ENCODE peak calls at places on chromosomes 2 and 18, in four cellular contexts. One of them, this sample, is unnamed.

GRCh38 chr2:96404446-96405373 is 69.1 kb downstream of the NCAPH start:
- DNase-seq in frontal cortex: no peak
- DNase-seq in heart left ventricle: no peak
- DNase-seq in left colon: peak; percentile 57
- DNase-seq in this sample: peak; percentile 59

GRCh38 chr18:35040988-35041751 is at the start of gene MAPRE2:
- DNase-seq in left colon: peak; percentile 98
- DNase-seq in heart left ventricle: peak; percentile 99
- DNase-seq in frontal cortex: peak; percentile 86
- DNase-seq in this sample: peak; percentile 99

GRCh38 chr2:186641807-186642321 is 52.0 kb upstream of the FAM171B start:
- DNase-seq in heart left ventricle: no peak
- DNase-seq in left colon: no peak
- DNase-seq in frontal cortex: no peak
- DNase-seq in this sample: no peak

GRCh38 chr18:45168883-45169585 is 446.2 kb upstream of the SLC14A2 start:
- DNase-seq in heart left ventricle: no peak
- DNase-seq in left colon: no peak
- DNase-seq in frontal cortex: no peak
- DNase-seq in this sample: no peak

GRCh38 chr2:226063704-226064390 is 664.3 kb downstream of the NYAP2 start:
- DNase-seq in heart left ventricle: no peak
- DNase-seq in left colon: no peak
- DNase-seq in frontal cortex: no peak
- DNase-seq in this sample: no peak

GRCh38 chr2:7292154-7292553 is 374.9 kb downstream of the RNF144A start:
- DNase-seq in left colon: no peak
- DNase-seq in heart left ventricle: no peak
- DNase-seq in frontal cortex: no peak
- DNase-seq in this sample: no peak

GRCh38 chr2:239894276-239894675 is 130.9 kb downstream of the NDUFA10 start:
- DNase-seq in left colon: no peak
- DNase-seq in heart left ventricle: no peak
- DNase-seq in frontal cortex: no peak
- DNase-seq in this sample: no peak

GRCh38 chr2:168166902-168167510 is 80.4 kb downstream of the STK39 start:
- DNase-seq in heart left ventricle: no peak
- DNase-seq in frontal cortex: no peak
- DNase-seq in left colon: no peak
- DNase-seq in this sample: no peak

GRCh38 chr2:96531366-96531765 is 5.2 kb upstream of the ARID5A start:
- DNase-seq in left colon: no peak
- DNase-seq in heart left ventricle: no peak
- DNase-seq in frontal cortex: no peak
- DNase-seq in this sample: no peak

GRCh38 chr18:23883277-23883790 is 131.2 kb upstream of the TTC39C start:
- DNase-seq in frontal cortex: no peak
- DNase-seq in heart left ventricle: no peak
- DNase-seq in left colon: no peak
- DNase-seq in this sample: no peak

GRCh38 chr2:145484443-145485086 is 964.6 kb upstream of the ZEB2 start:
- DNase-seq in left colon: no peak
- DNase-seq in heart left ventricle: no peak
- DNase-seq in frontal cortex: no peak
- DNase-seq in this sample: no peak

GRCh38 chr2:155708052-155708451 is 624.5 kb downstream of the NR4A2 start:
- DNase-seq in heart left ventricle: no peak
- DNase-seq in frontal cortex: no peak
- DNase-seq in left colon: no peak
- DNase-seq in this sample: no peak

GRCh38 chr18:58362829-58363231 is 266.1 kb downstream of the ALPK2 start:
- DNase-seq in frontal cortex: no peak
- DNase-seq in heart left ventricle: no peak
- DNase-seq in left colon: no peak
- DNase-seq in this sample: no peak

GRCh38 chr18:21453512-21453862 is 147.0 kb downstream of the ESCO1 start:
- DNase-seq in left colon: no peak
- DNase-seq in frontal cortex: no peak
- DNase-seq in heart left ventricle: no peak
- DNase-seq in this sample: no peak

GRCh38 chr2:109238580-109238979 is 109.6 kb downstream of the SH3RF3 start:
- DNase-seq in left colon: peak; percentile 67
- DNase-seq in heart left ventricle: peak; percentile 82
- DNase-seq in frontal cortex: no peak
- DNase-seq in this sample: peak; percentile 23

GRCh38 chr2:206112108-206112507 is 26.1 kb upstream of the INO80D start:
- DNase-seq in left colon: no peak
- DNase-seq in heart left ventricle: no peak
- DNase-seq in frontal cortex: no peak
- DNase-seq in this sample: no peak

GRCh38 chr18:51235011-51235789 is 37.7 kb upstream of the MEX3C start:
- DNase-seq in left colon: no peak
- DNase-seq in frontal cortex: no peak
- DNase-seq in heart left ventricle: no peak
- DNase-seq in this sample: no peak

GRCh38 chr2:217098435-217098834 is 238.6 kb upstream of the TNP1 start:
- DNase-seq in frontal cortex: no peak
- DNase-seq in heart left ventricle: no peak
- DNase-seq in left colon: no peak
- DNase-seq in this sample: no peak

GRCh38 chr18:72651033-72651432 is 106.9 kb upstream of the CBLN2 start:
- DNase-seq in left colon: no peak
- DNase-seq in heart left ventricle: no peak
- DNase-seq in frontal cortex: no peak
- DNase-seq in this sample: no peak

GRCh38 chr18:62982600-62983251 is 267.4 kb downstream of the PHLPP1 start:
- DNase-seq in left colon: no peak
- DNase-seq in frontal cortex: peak; percentile 65
- DNase-seq in heart left ventricle: no peak
- DNase-seq in this sample: no peak

GRCh38 chr2:946073-947005 is 4.3 kb upstream of the SNTG2 start:
- DNase-seq in left colon: no peak
- DNase-seq in heart left ventricle: no peak
- DNase-seq in frontal cortex: no peak
- DNase-seq in this sample: no peak

GRCh38 chr2:174012347-174013309 is 47.5 kb upstream of the SP3 start:
- DNase-seq in left colon: peak; percentile 70
- DNase-seq in frontal cortex: peak; percentile 49
- DNase-seq in heart left ventricle: peak; percentile 89
- DNase-seq in this sample: peak; percentile 36

This sample was measured in hypothalamus.